ENCODE peak calls at places on chromosomes 6 and 20, in six cellular contexts. E is dorsolateral prefrontal cortex, M is heart left ventricle, L is HCT116, T is astrocyte of the spinal cord, C is cardiac muscle cell. F is an unnamed sample.

GRCh38 chr6:13767121-13767794 is 47.1 kb downstream of the MCUR1 start:
- DNase-seq in L (no peak), M (no peak), T (peak), E (peak), C (peak), F (peak)

GRCh38 chr6:54710430-54710829 is 136.1 kb upstream of the FAM83B start:
- DNase-seq in E (no peak), L (no peak), C (no peak), M (no peak), T (no peak), F (no peak)

GRCh38 chr6:17910178-17910577 is 77.3 kb downstream of the KIF13A start:
- DNase-seq in C (no peak), M (no peak), T (no peak), E (no peak), L (no peak), F (no peak)

GRCh38 chr20:56429941-56430340 is 17.9 kb downstream of the CASS4 start:
- DNase-seq in L (no peak), C (no peak), M (no peak), T (no peak), E (no peak), F (no peak)

GRCh38 chr6:14664616-14665315 is 547.2 kb downstream of the CD83 start:
- DNase-seq in C (no peak), L (no peak), M (no peak), E (peak), T (no peak), F (no peak)

GRCh38 chr6:151289399-151290007 is 49.7 kb downstream of the AKAP12 start:
- DNase-seq in C (peak), T (no peak), M (no peak), E (no peak), L (no peak), F (peak)

GRCh38 chr6:152323376-152323775 is 313.8 kb downstream of the SYNE1 start:
- DNase-seq in C (no peak), M (no peak), T (no peak), E (no peak), L (no peak), F (no peak)

GRCh38 chr20:46351357-46352058 is 43.2 kb upstream of the CDH22 start:
- DNase-seq in C (no peak), M (no peak), L (no peak), T (no peak), E (no peak), F (no peak)

GRCh38 chr20:44745560-44746366 is at the start of gene KCNK15:
- DNase-seq in C (peak), E (peak), L (no peak), T (no peak), M (no peak), F (no peak)

GRCh38 chr6:99219788-99220187 is 129.7 kb downstream of the FAXC start:
- DNase-seq in T (no peak), L (peak), C (no peak), M (no peak), E (no peak), F (no peak)

GRCh38 chr20:62961799-62962198 is 9.3 kb downstream of the SLC17A9 start:
- DNase-seq in T (no peak), E (no peak), C (no peak), L (no peak), M (no peak), F (no peak)

GRCh38 chr20:35934050-35934449 is 20.3 kb downstream of the SCAND1 start:
- DNase-seq in C (no peak), T (no peak), M (no peak), E (no peak), L (no peak), F (no peak)

GRCh38 chr6:15585936-15586335 is 76.9 kb downstream of the DTNBP1 start:
- DNase-seq in T (no peak), L (no peak), E (no peak), M (no peak), C (no peak), F (no peak)

GRCh38 chr6:111253999-111254778 is 166.9 kb downstream of the SLC16A10 start:
- DNase-seq in E (no peak), L (no peak), M (no peak), C (no peak), T (no peak), F (no peak)

GRCh38 chr6:111259089-111259831 is 172.0 kb downstream of the SLC16A10 start:
- DNase-seq in C (peak), E (peak), T (peak), L (peak), M (peak), F (peak)

GRCh38 chr6:111258615-111259088 is 171.3 kb downstream of the SLC16A10 start:
- DNase-seq in E (no peak), L (no peak), M (no peak), C (peak), T (no peak), F (no peak)

GRCh38 chr6:111254779-111255166 is 167.5 kb downstream of the SLC16A10 start:
- DNase-seq in L (no peak), M (no peak), C (no peak), E (no peak), T (no peak), F (no peak)

GRCh38 chr6:111256646-111257045 is 169.3 kb downstream of the SLC16A10 start:
- DNase-seq in L (no peak), M (no peak), T (no peak), E (no peak), C (peak), F (peak)
- TF ChIP-seq CTCF in L (no peak), M (no peak), T (peak), E (no peak), C (no peak), F (peak)

GRCh38 chr20:4013041-4013440 is 2.3 kb downstream of the RNF24 start:
- DNase-seq in T (no peak), E (no peak), L (no peak), C (no peak), M (no peak), F (no peak)

GRCh38 chr20:4018015-4018748 is 2.8 kb upstream of the RNF24 start:
- DNase-seq in M (no peak), T (no peak), C (peak), E (no peak), L (no peak), F (peak)

GRCh38 chr20:4017051-4017702 is 1.8 kb upstream of the RNF24 start:
- DNase-seq in C (no peak), E (no peak), M (no peak), T (no peak), L (no peak), F (no peak)

GRCh38 chr20:4014031-4014474 is 1.3 kb downstream of the RNF24 start:
- DNase-seq in L (peak), T (peak), C (peak), E (peak), M (no peak), F (peak)

GRCh38 chr20:4016349-4017050 is 1.1 kb upstream of the RNF24 start:
- DNase-seq in E (no peak), M (no peak), T (no peak), C (no peak), L (no peak), F (no peak)
- H3K4me3 ChIP-seq in E (peak), M (no peak), T (no peak), C (no peak), L (no peak), F (no peak)

GRCh38 chr6:34530753-34531365 is 25.3 kb downstream of the SPDEF start:
- DNase-seq in T (no peak), L (no peak), C (no peak), E (no peak), M (peak), F (no peak)

GRCh38 chr6:34528996-34529664 is 27.0 kb downstream of the SPDEF start:
- DNase-seq in L (no peak), C (no peak), M (peak), T (no peak), E (no peak), F (no peak)

GRCh38 chr6:34531580-34532201 is 24.4 kb downstream of the SPDEF start:
- DNase-seq in L (peak), C (peak), M (peak), T (peak), E (no peak), F (peak)

GRCh38 chr6:34527751-34528670 is 28.1 kb downstream of the SPDEF start:
- DNase-seq in M (peak), E (no peak), C (no peak), L (no peak), T (no peak), F (no peak)

GRCh38 chr6:34529665-34530327 is 26.3 kb downstream of the SPDEF start:
- DNase-seq in L (no peak), M (peak), E (peak), T (no peak), C (peak), F (no peak)
- TF ChIP-seq CTCF in L (no peak), M (no peak), E (no peak), T (no peak), C (no peak), F (no peak)

GRCh38 chr6:25900843-25901242 is 26.8 kb upstream of the SLC17A3 start:
- DNase-seq in M (no peak), E (no peak), C (no peak), L (no peak), T (no peak), F (no peak)
- H3K4me3 ChIP-seq in M (no peak), E (no peak), C (no peak), L (no peak), T (no peak), F (no peak)

GRCh38 chr20:59767656-59768055 is 163.3 kb downstream of the PHACTR3 start:
- DNase-seq in T (no peak), E (no peak), M (no peak), C (no peak), L (no peak), F (no peak)

GRCh38 chr20:59770851-59771250 is 162.6 kb downstream of the SYCP2 start:
- DNase-seq in T (no peak), E (no peak), L (no peak), C (no peak), M (no peak), F (no peak)

GRCh38 chr20:59771506-59772372 is 161.7 kb downstream of the SYCP2 start:
- DNase-seq in M (no peak), E (peak), T (no peak), L (no peak), C (no peak), F (no peak)

GRCh38 chr20:59772373-59772705 is 161.1 kb downstream of the SYCP2 start:
- DNase-seq in E (no peak), M (no peak), C (no peak), L (no peak), T (no peak), F (no peak)

DNA sequence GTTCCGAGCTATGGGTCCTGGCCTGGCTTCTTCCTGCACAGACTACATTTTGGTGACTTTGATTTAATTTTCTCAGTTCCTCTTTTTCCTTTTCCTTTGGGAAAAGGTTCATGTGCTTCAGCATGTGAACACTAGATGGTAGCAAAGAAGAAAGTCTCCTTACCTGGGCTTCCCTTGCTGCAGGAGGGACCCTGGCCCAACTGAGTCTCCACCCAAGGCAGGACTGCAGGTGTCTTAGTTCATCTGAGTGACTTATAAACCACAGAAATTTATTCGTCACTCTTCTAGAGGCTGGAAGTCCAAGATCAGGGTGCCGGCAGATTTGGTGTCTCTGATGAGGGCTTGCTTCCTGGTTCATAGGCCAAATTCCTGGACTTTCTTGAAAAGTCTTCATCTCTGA is 163.2 kb downstream of the SYCP2 start:
- DNase-seq in M (no peak), E (no peak), T (no peak), L (peak), C (no peak), F (no peak)
- TF ChIP-seq CTCF in M (no peak), E (no peak), T (no peak), L (peak), C (no peak), F (no peak)

DNA sequence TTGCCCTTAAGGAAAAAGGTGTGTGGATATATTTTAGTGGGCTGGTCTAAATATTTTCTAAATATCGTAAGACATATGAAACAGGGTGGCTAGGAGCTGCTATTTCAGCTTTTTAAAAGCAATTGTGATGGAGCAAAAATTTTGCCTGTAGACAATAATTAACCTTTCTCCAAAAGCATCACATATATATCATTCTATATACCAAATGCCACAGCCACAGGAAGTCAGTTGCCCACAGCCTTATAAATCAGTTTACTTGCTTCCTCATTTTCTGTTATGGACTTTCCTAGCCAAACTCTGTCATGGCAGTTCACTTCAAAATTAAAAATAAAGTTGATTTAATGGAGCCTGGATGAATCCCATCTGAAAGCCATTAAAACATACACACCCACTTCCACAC is 93.4 kb upstream of the NHSL1 start:
- DNase-seq in L (no peak), C (no peak), T (no peak), M (no peak), E (no peak), F (no peak)
- H3K4me3 ChIP-seq in L (peak), C (no peak), T (peak), M (no peak), E (no peak), F (peak)

GRCh38 chr6:7087066-7087465 is 20.7 kb upstream of the RREB1 start:
- DNase-seq in M (no peak), E (no peak), T (peak), C (peak), L (no peak), F (peak)
- TF ChIP-seq CTCF in M (no peak), E (no peak), T (peak), C (peak), L (no peak), F (peak)

F was measured in fibroblast of pulmonary artery.